ENCODE peak calls at places on chromosomes 2 and 18, in five cellular contexts. One of them, this sample, is unnamed.

GRCh38 chr2:106944220-106944619 is 58.3 kb upstream of the ST6GAL2 start:
- DNase-seq in HCT116: no peak
- DNase-seq in mesothelial cell of epicardium: no peak
- DNase-seq in NCI-H69: no peak
- DNase-seq in smooth muscle cell of the brain vasculature: peak
- DNase-seq in this sample: no peak

GRCh38 chr2:138829326-138829725 is 49.1 kb upstream of the NXPH2 start:
- DNase-seq in mesothelial cell of epicardium: peak
- DNase-seq in HCT116: peak
- DNase-seq in smooth muscle cell of the brain vasculature: peak
- DNase-seq in NCI-H69: peak
- DNase-seq in this sample: peak

GRCh38 chr2:28976584-28976983 is 4.5 kb upstream of the TOGARAM2 start:
- DNase-seq in mesothelial cell of epicardium: no peak
- DNase-seq in HCT116: no peak
- DNase-seq in NCI-H69: no peak
- DNase-seq in smooth muscle cell of the brain vasculature: no peak
- DNase-seq in this sample: no peak

GRCh38 chr2:170812716-170813585 is 3.7 kb upstream of the GAD1 start:
- DNase-seq in HCT116: peak
- DNase-seq in smooth muscle cell of the brain vasculature: peak
- DNase-seq in NCI-H69: peak
- DNase-seq in mesothelial cell of epicardium: no peak
- DNase-seq in this sample: peak

GRCh38 chr2:33421820-33422219 is 54.6 kb upstream of the RASGRP3 start:
- DNase-seq in NCI-H69: no peak
- DNase-seq in HCT116: no peak
- DNase-seq in smooth muscle cell of the brain vasculature: no peak
- DNase-seq in mesothelial cell of epicardium: no peak
- DNase-seq in this sample: no peak

GRCh38 chr2:86633094-86633740 is 9.6 kb upstream of the RNF103 start:
- DNase-seq in HCT116: no peak
- DNase-seq in smooth muscle cell of the brain vasculature: no peak
- DNase-seq in NCI-H69: peak
- DNase-seq in mesothelial cell of epicardium: no peak
- DNase-seq in this sample: no peak

GRCh38 chr2:47190188-47190818 is 35.2 kb upstream of the STPG4 start:
- DNase-seq in HCT116: no peak
- DNase-seq in NCI-H69: peak
- DNase-seq in mesothelial cell of epicardium: no peak
- DNase-seq in smooth muscle cell of the brain vasculature: no peak
- DNase-seq in this sample: no peak

GRCh38 chr2:10297950-10298349 is 4.8 kb upstream of the HPCAL1 start:
- DNase-seq in HCT116: peak
- DNase-seq in NCI-H69: no peak
- DNase-seq in mesothelial cell of epicardium: no peak
- DNase-seq in smooth muscle cell of the brain vasculature: no peak
- DNase-seq in this sample: peak

GRCh38 chr2:225328192-225328591 is 71.3 kb upstream of the NYAP2 start:
- DNase-seq in HCT116: no peak
- DNase-seq in smooth muscle cell of the brain vasculature: no peak
- DNase-seq in mesothelial cell of epicardium: no peak
- DNase-seq in NCI-H69: no peak
- DNase-seq in this sample: no peak

GRCh38 chr2:44713170-44713569 is 228.3 kb upstream of the SIX3 start:
- DNase-seq in smooth muscle cell of the brain vasculature: no peak
- DNase-seq in mesothelial cell of epicardium: no peak
- DNase-seq in HCT116: no peak
- DNase-seq in NCI-H69: peak
- DNase-seq in this sample: no peak

GRCh38 chr2:170929686-170930050 is 615 bp downstream of the GORASP2 start:
- DNase-seq in HCT116: no peak
- DNase-seq in smooth muscle cell of the brain vasculature: no peak
- DNase-seq in NCI-H69: peak
- DNase-seq in mesothelial cell of epicardium: no peak
- DNase-seq in this sample: peak

GRCh38 chr2:39516347-39517101 is 79.4 kb upstream of the MAP4K3 start:
- DNase-seq in HCT116: no peak
- DNase-seq in NCI-H69: peak
- DNase-seq in mesothelial cell of epicardium: no peak
- DNase-seq in smooth muscle cell of the brain vasculature: no peak
- DNase-seq in this sample: no peak

GRCh38 chr2:59627599-59627998 is 925.9 kb downstream of the BCL11A start:
- DNase-seq in mesothelial cell of epicardium: no peak
- DNase-seq in smooth muscle cell of the brain vasculature: no peak
- DNase-seq in HCT116: no peak
- DNase-seq in NCI-H69: no peak
- DNase-seq in this sample: no peak

GRCh38 chr2:136185991-136186771 is 68.2 kb upstream of the CXCR4 start:
- DNase-seq in NCI-H69: peak
- DNase-seq in smooth muscle cell of the brain vasculature: no peak
- DNase-seq in mesothelial cell of epicardium: no peak
- DNase-seq in HCT116: no peak
- DNase-seq in this sample: no peak

GRCh38 chr2:180443896-180444295 is 436.8 kb upstream of the CWC22 start:
- DNase-seq in smooth muscle cell of the brain vasculature: no peak
- DNase-seq in HCT116: no peak
- DNase-seq in mesothelial cell of epicardium: no peak
- DNase-seq in NCI-H69: no peak
- DNase-seq in this sample: peak

GRCh38 chr2:160783481-160783880 is 289.9 kb upstream of the RBMS1 start:
- DNase-seq in mesothelial cell of epicardium: no peak
- DNase-seq in HCT116: no peak
- DNase-seq in smooth muscle cell of the brain vasculature: no peak
- DNase-seq in NCI-H69: no peak
- DNase-seq in this sample: peak

GRCh38 chr2:140567734-140568133 is 1563.1 kb downstream of the LRP1B start:
- DNase-seq in HCT116: no peak
- DNase-seq in NCI-H69: no peak
- DNase-seq in mesothelial cell of epicardium: no peak
- DNase-seq in smooth muscle cell of the brain vasculature: no peak
- DNase-seq in this sample: no peak

GRCh38 chr2:197191948-197192338 is 118.6 kb downstream of the ANKRD44 start:
- DNase-seq in smooth muscle cell of the brain vasculature: no peak
- DNase-seq in NCI-H69: no peak
- DNase-seq in mesothelial cell of epicardium: no peak
- DNase-seq in HCT116: no peak
- DNase-seq in this sample: no peak

GRCh38 chr2:69067866-69068265 is 54.9 kb downstream of the ANTXR1 start:
- DNase-seq in smooth muscle cell of the brain vasculature: no peak
- DNase-seq in HCT116: no peak
- DNase-seq in NCI-H69: no peak
- DNase-seq in mesothelial cell of epicardium: no peak
- DNase-seq in this sample: no peak

GRCh38 chr2:23423062-23423872 is 38.3 kb downstream of the KLHL29 start:
- DNase-seq in mesothelial cell of epicardium: no peak
- DNase-seq in smooth muscle cell of the brain vasculature: no peak
- DNase-seq in HCT116: no peak
- DNase-seq in NCI-H69: no peak
- DNase-seq in this sample: no peak

GRCh38 chr2:97935719-97936161 is 60.0 kb downstream of the TMEM131 start:
- DNase-seq in smooth muscle cell of the brain vasculature: no peak
- DNase-seq in mesothelial cell of epicardium: no peak
- DNase-seq in HCT116: peak
- DNase-seq in NCI-H69: peak
- DNase-seq in this sample: peak

GRCh38 chr2:238874330-238875050 is 26.6 kb downstream of the TWIST2 start:
- DNase-seq in HCT116: no peak
- DNase-seq in mesothelial cell of epicardium: no peak
- DNase-seq in smooth muscle cell of the brain vasculature: no peak
- DNase-seq in NCI-H69: no peak
- DNase-seq in this sample: no peak

GRCh38 chr2:66697346-66697745 is 262.4 kb downstream of the MEIS1 start:
- DNase-seq in HCT116: no peak
- DNase-seq in smooth muscle cell of the brain vasculature: no peak
- DNase-seq in NCI-H69: peak
- DNase-seq in mesothelial cell of epicardium: no peak
- DNase-seq in this sample: no peak

GRCh38 chr2:223889133-223889769 is 51.9 kb upstream of the AP1S3 start:
- DNase-seq in smooth muscle cell of the brain vasculature: no peak
- DNase-seq in mesothelial cell of epicardium: no peak
- DNase-seq in HCT116: no peak
- DNase-seq in NCI-H69: no peak
- DNase-seq in this sample: no peak

GRCh38 chr18:62766266-62766665 is 50.9 kb downstream of the PHLPP1 start:
- DNase-seq in HCT116: no peak
- DNase-seq in mesothelial cell of epicardium: no peak
- DNase-seq in smooth muscle cell of the brain vasculature: no peak
- DNase-seq in NCI-H69: peak
- DNase-seq in this sample: no peak

GRCh38 chr2:224360801-224361251 is 41.1 kb downstream of the FAM124B start:
- DNase-seq in NCI-H69: peak
- DNase-seq in HCT116: no peak
- DNase-seq in mesothelial cell of epicardium: no peak
- DNase-seq in smooth muscle cell of the brain vasculature: no peak
- DNase-seq in this sample: no peak

GRCh38 chr2:234851451-234851850 is 100.4 kb upstream of the SH3BP4 start:
- DNase-seq in smooth muscle cell of the brain vasculature: no peak
- DNase-seq in mesothelial cell of epicardium: no peak
- DNase-seq in NCI-H69: no peak
- DNase-seq in HCT116: no peak
- DNase-seq in this sample: no peak

GRCh38 chr18:944440-944839 is 39.8 kb downstream of the ADCYAP1 start:
- DNase-seq in HCT116: no peak
- DNase-seq in smooth muscle cell of the brain vasculature: no peak
- DNase-seq in NCI-H69: peak
- DNase-seq in mesothelial cell of epicardium: no peak
- DNase-seq in this sample: no peak